ENCODE peak calls at places on chromosomes 5 and 9, in seven cellular contexts. One of them, this sample, is unnamed.

GRCh38 chr5:41772071-41772470 is 98.2 kb downstream of the OXCT1 start:
- DNase-seq in foreskin fibroblast: no peak
- DNase-seq in CD4-positive, alpha-beta T cell: no peak
- DNase-seq in transverse colon: no peak
- DNase-seq in foreskin keratinocyte: no peak
- DNase-seq in GM12865: peak
- DNase-seq in RWPE1: no peak
- DNase-seq in this sample: no peak

GRCh38 chr9:88641471-88642240 is 106.7 kb downstream of the NXNL2 start:
- DNase-seq in foreskin fibroblast: peak
- DNase-seq in CD4-positive, alpha-beta T cell: no peak
- DNase-seq in transverse colon: no peak
- DNase-seq in foreskin keratinocyte: no peak
- DNase-seq in GM12865: no peak
- DNase-seq in RWPE1: no peak
- DNase-seq in this sample: no peak

GRCh38 chr5:7897014-7897600 is 28.2 kb downstream of the MTRR start:
- DNase-seq in foreskin fibroblast: peak
- DNase-seq in CD4-positive, alpha-beta T cell: no peak
- DNase-seq in transverse colon: peak
- DNase-seq in foreskin keratinocyte: no peak
- DNase-seq in GM12865: peak
- DNase-seq in RWPE1: no peak
- DNase-seq in this sample: peak

GRCh38 chr9:123049589-123050222 is 16.2 kb downstream of the GPR21 start:
- DNase-seq in foreskin fibroblast: peak
- DNase-seq in CD4-positive, alpha-beta T cell: no peak
- DNase-seq in transverse colon: peak
- DNase-seq in foreskin keratinocyte: no peak
- DNase-seq in GM12865: no peak
- DNase-seq in RWPE1: peak
- DNase-seq in this sample: peak

GRCh38 chr5:126909856-126910255 is 120.5 kb downstream of the MARCHF3 start:
- DNase-seq in foreskin fibroblast: no peak
- DNase-seq in CD4-positive, alpha-beta T cell: no peak
- DNase-seq in transverse colon: no peak
- DNase-seq in foreskin keratinocyte: no peak
- DNase-seq in GM12865: no peak
- DNase-seq in RWPE1: no peak
- DNase-seq in this sample: no peak

GRCh38 chr9:135978650-135979461 is 17.7 kb upstream of the UBAC1 start:
- DNase-seq in foreskin fibroblast: no peak
- DNase-seq in CD4-positive, alpha-beta T cell: peak
- DNase-seq in transverse colon: no peak
- DNase-seq in foreskin keratinocyte: no peak
- DNase-seq in GM12865: no peak
- DNase-seq in RWPE1: no peak
- DNase-seq in this sample: no peak

GRCh38 chr5:12016149-12016740 is 112.0 kb upstream of the CTNND2 start:
- DNase-seq in foreskin fibroblast: no peak
- DNase-seq in CD4-positive, alpha-beta T cell: no peak
- DNase-seq in transverse colon: no peak
- DNase-seq in foreskin keratinocyte: no peak
- DNase-seq in GM12865: no peak
- DNase-seq in RWPE1: no peak
- DNase-seq in this sample: no peak

GRCh38 chr9:4830699-4831098 is 38.0 kb downstream of the RCL1 start:
- DNase-seq in foreskin fibroblast: no peak
- DNase-seq in CD4-positive, alpha-beta T cell: no peak
- DNase-seq in transverse colon: no peak
- DNase-seq in foreskin keratinocyte: no peak
- DNase-seq in GM12865: no peak
- DNase-seq in RWPE1: no peak
- DNase-seq in this sample: no peak

GRCh38 chr9:129703667-129704355 is 38.4 kb downstream of the PRRX2 start:
- DNase-seq in foreskin fibroblast: peak
- DNase-seq in CD4-positive, alpha-beta T cell: no peak
- DNase-seq in transverse colon: peak
- DNase-seq in foreskin keratinocyte: no peak
- DNase-seq in GM12865: no peak
- DNase-seq in RWPE1: no peak
- DNase-seq in this sample: no peak

GRCh38 chr5:32443541-32444190 is 874 bp downstream of the ZFR start:
- DNase-seq in foreskin fibroblast: peak
- DNase-seq in CD4-positive, alpha-beta T cell: peak
- DNase-seq in transverse colon: peak
- DNase-seq in foreskin keratinocyte: no peak
- DNase-seq in GM12865: peak
- DNase-seq in RWPE1: peak
- DNase-seq in this sample: peak

GRCh38 chr5:33491941-33492340 is 51.2 kb downstream of the TARS1 start:
- DNase-seq in foreskin fibroblast: peak
- DNase-seq in CD4-positive, alpha-beta T cell: no peak
- DNase-seq in transverse colon: no peak
- DNase-seq in foreskin keratinocyte: no peak
- DNase-seq in GM12865: no peak
- DNase-seq in RWPE1: no peak
- DNase-seq in this sample: no peak

GRCh38 chr9:128887049-128887448 is 5.1 kb downstream of the LRRC8A start:
- DNase-seq in foreskin fibroblast: no peak
- DNase-seq in CD4-positive, alpha-beta T cell: no peak
- DNase-seq in transverse colon: no peak
- DNase-seq in foreskin keratinocyte: no peak
- DNase-seq in GM12865: no peak
- DNase-seq in RWPE1: no peak
- DNase-seq in this sample: no peak

GRCh38 chr9:97501177-97501971 is at the start of gene TMOD1:
- DNase-seq in foreskin fibroblast: peak
- DNase-seq in CD4-positive, alpha-beta T cell: no peak
- DNase-seq in transverse colon: peak
- DNase-seq in foreskin keratinocyte: no peak
- DNase-seq in GM12865: peak
- DNase-seq in RWPE1: peak
- DNase-seq in this sample: peak

GRCh38 chr9:32875242-32875641 is 91.9 kb downstream of the TMEM215 start:
- DNase-seq in foreskin fibroblast: no peak
- DNase-seq in CD4-positive, alpha-beta T cell: no peak
- DNase-seq in transverse colon: no peak
- DNase-seq in foreskin keratinocyte: no peak
- DNase-seq in GM12865: no peak
- DNase-seq in RWPE1: no peak
- DNase-seq in this sample: no peak

GRCh38 chr5:113505181-113505580 is 8.3 kb upstream of the YTHDC2 start:
- DNase-seq in foreskin fibroblast: peak
- DNase-seq in CD4-positive, alpha-beta T cell: no peak
- DNase-seq in transverse colon: no peak
- DNase-seq in foreskin keratinocyte: peak
- DNase-seq in GM12865: no peak
- DNase-seq in RWPE1: peak
- DNase-seq in this sample: peak

GRCh38 chr5:138457532-138458275 is 7.6 kb upstream of the EGR1 start:
- DNase-seq in foreskin fibroblast: no peak
- DNase-seq in CD4-positive, alpha-beta T cell: no peak
- DNase-seq in transverse colon: no peak
- DNase-seq in foreskin keratinocyte: no peak
- DNase-seq in GM12865: no peak
- DNase-seq in RWPE1: no peak
- DNase-seq in this sample: no peak

GRCh38 chr5:44536650-44537260 is 147.5 kb upstream of the FGF10 start:
- DNase-seq in foreskin fibroblast: peak
- DNase-seq in CD4-positive, alpha-beta T cell: no peak
- DNase-seq in transverse colon: no peak
- DNase-seq in foreskin keratinocyte: peak
- DNase-seq in GM12865: peak
- DNase-seq in RWPE1: peak
- DNase-seq in this sample: peak
- TF ChIP-seq CTCF in foreskin fibroblast: peak
- TF ChIP-seq CTCF in CD4-positive, alpha-beta T cell: no peak
- TF ChIP-seq CTCF in transverse colon: peak
- TF ChIP-seq CTCF in foreskin keratinocyte: peak
- TF ChIP-seq CTCF in GM12865: peak
- TF ChIP-seq CTCF in RWPE1: peak
- TF ChIP-seq CTCF in this sample: peak

GRCh38 chr9:71763752-71764332 is 4.5 kb downstream of the CEMIP2 start:
- DNase-seq in foreskin fibroblast: peak
- DNase-seq in CD4-positive, alpha-beta T cell: no peak
- DNase-seq in transverse colon: no peak
- DNase-seq in foreskin keratinocyte: no peak
- DNase-seq in GM12865: no peak
- DNase-seq in RWPE1: no peak
- DNase-seq in this sample: peak

GRCh38 chr9:71764438-71764837 is 3.9 kb downstream of the CEMIP2 start:
- DNase-seq in foreskin fibroblast: no peak
- DNase-seq in CD4-positive, alpha-beta T cell: no peak
- DNase-seq in transverse colon: no peak
- DNase-seq in foreskin keratinocyte: no peak
- DNase-seq in GM12865: no peak
- DNase-seq in RWPE1: no peak
- DNase-seq in this sample: no peak

GRCh38 chr9:71760901-71761300 is 7.4 kb downstream of the CEMIP2 start:
- DNase-seq in foreskin fibroblast: no peak
- DNase-seq in CD4-positive, alpha-beta T cell: no peak
- DNase-seq in transverse colon: no peak
- DNase-seq in foreskin keratinocyte: no peak
- DNase-seq in GM12865: no peak
- DNase-seq in RWPE1: no peak
- DNase-seq in this sample: no peak

GRCh38 chr9:71762900-71763653 is 5.2 kb downstream of the CEMIP2 start:
- DNase-seq in foreskin fibroblast: peak
- DNase-seq in CD4-positive, alpha-beta T cell: no peak
- DNase-seq in transverse colon: no peak
- DNase-seq in foreskin keratinocyte: peak
- DNase-seq in GM12865: no peak
- DNase-seq in RWPE1: no peak
- DNase-seq in this sample: peak

DNA sequence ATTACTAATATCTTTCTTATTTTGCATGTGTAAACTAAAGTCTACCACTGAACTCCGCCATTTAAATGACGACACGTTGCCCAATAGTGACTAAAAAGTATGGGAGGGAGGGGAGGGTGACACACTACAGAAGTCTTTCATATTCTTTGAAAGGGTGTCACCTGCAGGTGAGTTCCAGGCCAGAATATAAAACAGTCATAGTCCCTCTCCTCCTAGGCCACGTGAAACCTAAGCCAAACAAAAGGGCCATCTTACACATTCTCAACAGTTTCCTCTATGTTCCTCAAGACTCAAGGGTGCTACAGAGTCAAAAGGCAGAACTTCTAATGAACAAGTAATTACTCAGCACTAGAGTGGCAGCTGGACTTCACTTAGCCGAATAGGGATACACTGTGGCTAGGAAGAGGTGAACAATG is 6.4 kb downstream of the CEMIP2 start:
- DNase-seq in foreskin fibroblast: no peak
- DNase-seq in CD4-positive, alpha-beta T cell: no peak
- DNase-seq in transverse colon: no peak
- DNase-seq in foreskin keratinocyte: no peak
- DNase-seq in GM12865: no peak
- DNase-seq in RWPE1: no peak
- DNase-seq in this sample: no peak
- TF ChIP-seq CTCF in foreskin fibroblast: no peak
- TF ChIP-seq CTCF in CD4-positive, alpha-beta T cell: no peak
- TF ChIP-seq CTCF in transverse colon: no peak
- TF ChIP-seq CTCF in foreskin keratinocyte: no peak
- TF ChIP-seq CTCF in GM12865: no peak
- TF ChIP-seq CTCF in RWPE1: no peak
- TF ChIP-seq CTCF in this sample: no peak

DNA sequence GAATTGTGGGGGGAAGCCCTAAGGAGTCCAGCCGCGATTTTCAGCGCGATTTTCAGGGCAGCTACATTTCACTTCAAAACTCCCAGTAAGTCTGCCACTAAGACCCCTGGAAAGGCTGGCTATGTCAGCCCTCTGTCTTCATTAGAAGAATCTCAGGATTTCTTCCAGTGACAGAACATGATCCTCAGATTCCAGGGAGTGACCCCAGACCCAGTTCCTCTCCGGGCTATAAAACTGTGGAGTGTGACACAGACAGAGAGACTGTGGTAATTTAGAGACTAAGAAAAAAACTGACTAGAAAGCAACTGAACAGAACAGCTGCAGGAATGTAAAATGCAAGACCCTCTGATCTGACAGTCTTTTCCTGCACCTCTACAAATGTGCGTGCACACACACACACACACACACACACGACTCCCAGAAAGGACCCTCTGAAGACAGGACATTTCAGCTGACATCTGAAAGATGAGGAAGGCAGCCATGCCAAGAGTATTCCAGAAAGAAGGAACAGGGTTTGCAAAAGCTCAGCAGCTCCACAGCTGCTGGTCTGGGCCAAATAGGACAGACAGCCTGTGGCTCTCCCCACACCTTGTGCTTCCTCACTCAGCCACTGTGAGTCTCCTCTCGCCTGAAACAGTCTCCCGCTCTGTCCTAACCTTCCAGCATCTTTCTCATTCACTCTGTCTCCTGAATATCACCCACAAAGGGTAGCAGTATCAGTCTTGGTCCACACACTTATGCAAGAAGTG is 188.9 kb downstream of the PALM2AKAP2 start:
- DNase-seq in foreskin fibroblast: peak
- DNase-seq in CD4-positive, alpha-beta T cell: no peak
- DNase-seq in transverse colon: no peak
- DNase-seq in foreskin keratinocyte: no peak
- DNase-seq in GM12865: peak
- DNase-seq in RWPE1: peak
- DNase-seq in this sample: peak
- TF ChIP-seq CTCF in foreskin fibroblast: peak
- TF ChIP-seq CTCF in CD4-positive, alpha-beta T cell: no peak
- TF ChIP-seq CTCF in transverse colon: peak
- TF ChIP-seq CTCF in foreskin keratinocyte: peak
- TF ChIP-seq CTCF in GM12865: peak
- TF ChIP-seq CTCF in RWPE1: no peak
- TF ChIP-seq CTCF in this sample: peak

DNA sequence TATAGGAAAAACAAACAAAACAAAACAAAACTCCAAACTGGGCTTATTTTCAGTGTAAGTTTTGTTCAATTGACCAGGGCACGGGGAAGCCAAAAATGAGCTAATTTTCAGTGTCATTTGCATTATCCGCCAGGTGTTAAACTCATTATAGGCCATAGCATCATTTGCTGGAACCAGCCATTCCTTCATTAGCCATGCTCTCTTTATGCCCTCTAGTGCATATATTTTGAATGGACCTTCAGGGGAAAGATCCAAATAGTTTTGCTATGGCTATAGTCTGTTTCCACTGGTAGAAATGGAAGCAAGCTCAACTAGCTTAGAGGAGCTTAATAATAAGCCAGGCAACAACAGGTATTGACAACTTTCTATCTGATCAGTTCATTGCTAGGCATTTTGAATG is 1205.3 kb upstream of the DMAC1 start:
- DNase-seq in foreskin fibroblast: peak
- DNase-seq in CD4-positive, alpha-beta T cell: no peak
- DNase-seq in transverse colon: no peak
- DNase-seq in foreskin keratinocyte: no peak
- DNase-seq in GM12865: no peak
- DNase-seq in RWPE1: no peak
- DNase-seq in this sample: no peak
- TF ChIP-seq CTCF in foreskin fibroblast: no peak
- TF ChIP-seq CTCF in CD4-positive, alpha-beta T cell: no peak
- TF ChIP-seq CTCF in transverse colon: no peak
- TF ChIP-seq CTCF in foreskin keratinocyte: no peak
- TF ChIP-seq CTCF in GM12865: no peak
- TF ChIP-seq CTCF in RWPE1: no peak
- TF ChIP-seq CTCF in this sample: no peak

GRCh38 chr5:115601709-115602584 is at the start of gene TICAM2:
- DNase-seq in foreskin fibroblast: peak
- DNase-seq in CD4-positive, alpha-beta T cell: peak
- DNase-seq in transverse colon: peak
- DNase-seq in foreskin keratinocyte: no peak
- DNase-seq in GM12865: peak
- DNase-seq in RWPE1: peak
- DNase-seq in this sample: peak
- TF ChIP-seq CTCF in foreskin fibroblast: no peak
- TF ChIP-seq CTCF in CD4-positive, alpha-beta T cell: no peak
- TF ChIP-seq CTCF in transverse colon: peak
- TF ChIP-seq CTCF in foreskin keratinocyte: peak
- TF ChIP-seq CTCF in GM12865: peak
- TF ChIP-seq CTCF in RWPE1: peak
- TF ChIP-seq CTCF in this sample: no peak

This sample was measured in cardiac fibroblast.